ENCODE peak calls at places on chromosomes 5 and 9, in four cellular contexts. Q is WTC11, J is HepG2, C is K562. E is an unnamed sample.

GRCh38 chr5:55821731-55822512 is 29.2 kb upstream of the IL31RA start:
- DNase-seq in Q (peak; percentile 59), J (no peak), C (peak; percentile 8), E (no peak)

GRCh38 chr9:33264473-33265177 is at the start of the genes BAG1 and CHMP5:
- DNase-seq in C (peak; percentile 97), Q (peak; percentile 100), J (peak; percentile 98), E (peak; percentile 99)

GRCh38 chr5:43917925-43918324 is 314.9 kb downstream of the NNT start:
- DNase-seq in C (no peak), Q (no peak), J (no peak), E (no peak)

GRCh38 chr9:138023394-138024124 is 146.0 kb downstream of the CACNA1B start:
- DNase-seq in C (peak; percentile 0), J (no peak), Q (peak; percentile 39), E (no peak)

GRCh38 chr5:37772255-37772654 is 67.6 kb downstream of the GDNF start:
- DNase-seq in Q (no peak), J (no peak), C (no peak), E (no peak)

GRCh38 chr9:6703898-6704639 is 53.7 kb upstream of the KDM4C start:
- DNase-seq in Q (peak; percentile 91), J (peak; percentile 68), C (no peak), E (peak; percentile 82)

GRCh38 chr5:134540747-134541733 is 15.6 kb downstream of the JADE2 start:
- DNase-seq in C (no peak), Q (no peak), J (no peak), E (no peak)

GRCh38 chr9:122133263-122133983 is 26.2 kb downstream of the NDUFA8 start:
- DNase-seq in C (no peak), Q (no peak), J (no peak), E (no peak)

GRCh38 chr5:9295466-9295801 is 250.4 kb downstream of the SEMA5A start:
- DNase-seq in Q (no peak), C (no peak), J (no peak), E (no peak)

GRCh38 chr9:123044556-123044955 is 11.1 kb downstream of the GPR21 start:
- DNase-seq in C (no peak), J (no peak), Q (no peak), E (no peak)

GRCh38 chr9:18549772-18550171 is 75.8 kb downstream of the ADAMTSL1 start:
- DNase-seq in J (no peak), Q (no peak), C (no peak), E (no peak)

GRCh38 chr9:31388660-31389059 is 995.8 kb upstream of the ACO1 start:
- DNase-seq in C (no peak), Q (no peak), J (no peak), E (no peak)

GRCh38 chr9:37029776-37030590 is 4.1 kb downstream of the PAX5 start:
- DNase-seq in C (no peak), Q (peak; percentile 45), J (no peak), E (no peak)

GRCh38 chr5:143600396-143601075 is 197.1 kb upstream of the NR3C1 start:
- DNase-seq in C (no peak), J (peak; percentile 76), Q (no peak), E (no peak)

GRCh38 chr5:65663804-65664521 is 39.1 kb downstream of the SHLD3 start:
- DNase-seq in C (no peak), J (no peak), Q (no peak), E (peak; percentile 49)

GRCh38 chr5:132260714-132261615 is 3.5 kb downstream of the PDLIM4 start:
- DNase-seq in C (peak; percentile 64), J (no peak), Q (no peak), E (no peak)

GRCh38 chr5:8057764-8058163 is 188.8 kb downstream of the MTRR start:
- DNase-seq in Q (no peak), C (peak; percentile 31), J (no peak), E (no peak)

GRCh38 chr5:139182528-139183296 is 15.5 kb downstream of the SIL1 start:
- DNase-seq in Q (no peak), J (no peak), C (no peak), E (no peak)

GRCh38 chr5:68344447-68345111 is 129.0 kb downstream of the PIK3R1 start:
- DNase-seq in C (peak; percentile 78), J (no peak), Q (no peak), E (no peak)

GRCh38 chr5:68339921-68340321 is 124.4 kb downstream of the PIK3R1 start:
- DNase-seq in Q (no peak), J (no peak), C (no peak), E (no peak)

GRCh38 chr5:68345166-68345565 is 129.6 kb downstream of the PIK3R1 start:
- DNase-seq in C (no peak), Q (no peak), J (no peak), E (no peak)

GRCh38 chr5:68343421-68343826 is 127.9 kb downstream of the PIK3R1 start:
- DNase-seq in J (no peak), C (peak; percentile 57), Q (no peak), E (no peak)

GRCh38 chr5:68342693-68343092 is 127.1 kb downstream of the PIK3R1 start:
- DNase-seq in C (no peak), Q (no peak), J (no peak), E (no peak)
- TF ChIP-seq ELF4 in C (no peak), Q (no peak), J (no peak), E (no peak)

GRCh38 chr9:76761448-76761847 is 2.8 kb upstream of the PCA3 start:
- DNase-seq in J (no peak), Q (no peak), C (no peak), E (no peak)
- TF ChIP-seq SP1 in J (no peak), Q (no peak), C (no peak), E (no peak)

GRCh38 chr9:94779693-94780290 is 53.3 kb downstream of the AOPEP start:
- DNase-seq in Q (no peak), J (no peak), C (no peak), E (no peak)
- TF ChIP-seq ELF4 in Q (no peak), J (no peak), C (no peak), E (no peak)

GRCh38 chr9:16422114-16422513 is 448.4 kb downstream of the BNC2 start:
- DNase-seq in J (no peak), Q (no peak), C (no peak), E (no peak)
- TF ChIP-seq SP1 in J (no peak), Q (no peak), C (no peak), E (no peak)